ENCODE peak calls at places on chromosomes 3 and 15, in six cellular contexts. One of them, this sample, is unnamed.

GRCh38 chr15:75367913-75368688 is at the start of gene MAN2C1:
- DNase-seq in A549: peak
- DNase-seq in IMR-90: peak
- DNase-seq in uterus: peak
- DNase-seq in vagina: no peak
- DNase-seq in GM12891: peak
- DNase-seq in this sample: peak

GRCh38 chr3:17810759-17811158 is 68.3 kb upstream of the TBC1D5 start:
- DNase-seq in A549: no peak
- DNase-seq in IMR-90: peak
- DNase-seq in uterus: no peak
- DNase-seq in vagina: no peak
- DNase-seq in GM12891: no peak
- DNase-seq in this sample: no peak

GRCh38 chr3:141561426-141562034 is 74.7 kb downstream of the RASA2 start:
- DNase-seq in A549: no peak
- DNase-seq in IMR-90: peak
- DNase-seq in uterus: peak
- DNase-seq in vagina: no peak
- DNase-seq in GM12891: no peak
- DNase-seq in this sample: no peak

GRCh38 chr15:44720460-44721185 is 9.3 kb downstream of the B2M start:
- DNase-seq in A549: no peak
- DNase-seq in IMR-90: no peak
- DNase-seq in uterus: no peak
- DNase-seq in vagina: no peak
- DNase-seq in GM12891: no peak
- DNase-seq in this sample: no peak

GRCh38 chr3:46318207-46318606 is 35.7 kb upstream of the CCR2 start:
- DNase-seq in A549: no peak
- DNase-seq in IMR-90: no peak
- DNase-seq in uterus: no peak
- DNase-seq in vagina: no peak
- DNase-seq in GM12891: no peak
- DNase-seq in this sample: no peak

GRCh38 chr3:168847293-168847883 is 751.7 kb upstream of the GOLIM4 start:
- DNase-seq in A549: no peak
- DNase-seq in IMR-90: peak
- DNase-seq in uterus: no peak
- DNase-seq in vagina: no peak
- DNase-seq in GM12891: no peak
- DNase-seq in this sample: no peak

GRCh38 chr3:173584093-173584833 is 186.7 kb downstream of the NLGN1 start:
- DNase-seq in A549: no peak
- DNase-seq in IMR-90: peak
- DNase-seq in uterus: no peak
- DNase-seq in vagina: no peak
- DNase-seq in GM12891: no peak
- DNase-seq in this sample: no peak

GRCh38 chr3:78101363-78101762 is 1061.5 kb downstream of the ROBO2 start:
- DNase-seq in A549: no peak
- DNase-seq in IMR-90: peak
- DNase-seq in uterus: no peak
- DNase-seq in vagina: no peak
- DNase-seq in GM12891: no peak
- DNase-seq in this sample: no peak

GRCh38 chr3:182909318-182910040 is 70.9 kb downstream of the DCUN1D1 start:
- DNase-seq in A549: peak
- DNase-seq in IMR-90: no peak
- DNase-seq in uterus: no peak
- DNase-seq in vagina: no peak
- DNase-seq in GM12891: no peak
- DNase-seq in this sample: no peak

GRCh38 chr3:14902719-14903118 is 44.7 kb upstream of the NR2C2 start:
- DNase-seq in A549: no peak
- DNase-seq in IMR-90: no peak
- DNase-seq in uterus: peak
- DNase-seq in vagina: no peak
- DNase-seq in GM12891: no peak
- DNase-seq in this sample: peak

GRCh38 chr3:196969001-196969659 is 497 bp upstream of the PIGZ start:
- DNase-seq in A549: no peak
- DNase-seq in IMR-90: no peak
- DNase-seq in uterus: no peak
- DNase-seq in vagina: no peak
- DNase-seq in GM12891: peak
- DNase-seq in this sample: no peak
- TF ChIP-seq POLR2A in A549: no peak
- TF ChIP-seq POLR2A in IMR-90: no peak
- TF ChIP-seq POLR2A in uterus: no peak
- TF ChIP-seq POLR2A in vagina: no peak
- TF ChIP-seq POLR2A in GM12891: no peak
- TF ChIP-seq POLR2A in this sample: no peak

DNA sequence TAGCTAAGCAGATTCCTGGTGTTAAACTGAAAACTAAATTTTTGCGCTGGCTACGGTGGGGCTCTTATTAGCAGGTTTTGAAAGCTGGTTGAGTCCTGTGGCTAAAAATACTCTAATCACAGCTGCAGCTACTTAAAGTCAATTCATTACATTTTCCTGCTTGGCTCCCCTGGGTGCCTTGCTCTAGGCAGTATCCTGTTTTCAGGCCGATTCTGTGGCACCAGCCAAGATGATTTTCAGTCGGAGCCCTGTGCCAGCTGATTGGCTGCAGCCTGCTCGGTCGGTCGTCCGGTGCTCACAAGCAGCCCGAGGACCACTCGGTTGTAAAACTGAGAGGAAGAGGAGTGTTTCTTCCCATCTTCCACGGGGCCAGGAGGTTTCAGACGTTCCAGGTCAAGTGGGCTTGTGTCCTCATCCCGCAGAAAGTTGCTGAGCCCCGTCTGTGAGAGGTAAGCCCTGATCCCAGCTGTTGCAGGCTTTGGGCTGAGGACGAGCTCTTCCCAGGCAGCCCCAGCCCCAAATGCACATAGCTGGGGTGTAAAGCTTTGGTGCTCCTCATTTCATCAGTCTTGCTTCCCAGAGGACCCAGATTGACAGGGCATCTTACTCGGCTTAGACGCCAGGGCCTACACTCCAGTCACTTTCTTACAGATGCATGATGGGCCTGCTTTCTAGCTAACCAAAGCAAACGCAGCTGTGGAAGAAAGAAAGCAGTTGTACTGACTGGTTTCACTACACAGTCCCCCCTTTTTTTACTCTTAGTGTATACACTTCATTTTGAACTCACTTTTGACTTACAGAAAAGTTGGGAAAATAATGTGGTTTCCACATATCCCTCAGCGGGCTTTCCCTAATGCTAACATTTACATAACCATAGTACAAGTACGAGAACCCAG is 15.9 kb downstream of the LYSMD4 start:
- DNase-seq in A549: no peak
- DNase-seq in IMR-90: no peak
- DNase-seq in uterus: no peak
- DNase-seq in vagina: no peak
- DNase-seq in GM12891: peak
- DNase-seq in this sample: no peak
- TF ChIP-seq POLR2A in A549: no peak
- TF ChIP-seq POLR2A in IMR-90: no peak
- TF ChIP-seq POLR2A in uterus: no peak
- TF ChIP-seq POLR2A in vagina: no peak
- TF ChIP-seq POLR2A in GM12891: no peak
- TF ChIP-seq POLR2A in this sample: no peak

DNA sequence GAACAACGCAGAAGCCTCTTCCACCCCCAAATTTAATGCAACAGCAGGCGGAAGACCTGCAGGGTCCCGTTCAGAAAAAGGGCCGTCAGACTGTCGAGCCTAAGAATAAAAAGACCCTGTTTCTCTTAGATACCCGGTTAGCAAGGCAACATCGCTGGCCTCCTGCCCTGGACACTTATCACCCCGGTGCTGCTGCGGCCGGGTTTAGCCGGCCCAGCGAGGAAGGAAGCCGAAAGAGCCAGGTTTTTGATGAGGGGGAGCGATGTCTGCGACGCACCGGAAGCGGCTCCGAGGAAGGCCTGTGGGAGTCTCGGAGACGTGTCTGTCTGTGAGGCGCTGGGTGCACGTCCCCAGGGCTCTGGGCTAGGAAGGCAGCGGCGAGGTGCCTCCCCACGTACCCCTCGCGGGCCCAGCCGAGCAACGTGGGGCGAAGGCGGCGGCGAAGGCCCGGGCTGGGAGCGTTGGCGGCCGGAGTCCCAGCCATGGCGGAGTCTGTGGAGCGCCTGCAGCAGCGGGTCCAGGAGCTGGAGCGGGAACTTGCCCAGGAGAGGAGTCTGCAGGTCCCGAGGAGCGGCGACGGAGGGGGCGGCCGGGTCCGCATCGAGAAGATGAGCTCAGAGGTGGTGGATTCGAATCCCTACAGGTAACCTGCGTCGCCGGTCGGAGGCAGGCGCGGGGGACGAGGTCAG is at the start of gene UBA5:
- DNase-seq in A549: peak
- DNase-seq in IMR-90: peak
- DNase-seq in uterus: peak
- DNase-seq in vagina: no peak
- DNase-seq in GM12891: peak
- DNase-seq in this sample: peak
- TF ChIP-seq POLR2A in A549: peak
- TF ChIP-seq POLR2A in IMR-90: peak
- TF ChIP-seq POLR2A in uterus: no peak
- TF ChIP-seq POLR2A in vagina: no peak
- TF ChIP-seq POLR2A in GM12891: peak
- TF ChIP-seq POLR2A in this sample: no peak

GRCh38 chr15:33150993-33151392 is 43.5 kb downstream of the FMN1 start:
- DNase-seq in A549: no peak
- DNase-seq in IMR-90: no peak
- DNase-seq in uterus: no peak
- DNase-seq in vagina: no peak
- DNase-seq in GM12891: no peak
- DNase-seq in this sample: no peak
- TF ChIP-seq POLR2A in A549: no peak
- TF ChIP-seq POLR2A in IMR-90: no peak
- TF ChIP-seq POLR2A in uterus: no peak
- TF ChIP-seq POLR2A in vagina: no peak
- TF ChIP-seq POLR2A in GM12891: no peak
- TF ChIP-seq POLR2A in this sample: no peak